ENCODE peak calls at places on chromosomes 1 and 21, in ten cellular contexts. P is right lobe of liver; M is psoas muscle; W is upper lobe of right lung; L is RWPE2; V is heart left ventricle; J is naive thymus-derived CD4-positive, alpha-beta T cell; N is aorta; B is CD4-positive, CD25-positive, alpha-beta regulatory T cell; A is CD8-positive, alpha-beta T cell. Q is an unnamed sample.

GRCh38 chr1:42172394-42173133 is 8.0 kb upstream of the GUCA2A start:
- ATAC-seq in B (no peak), M (peak; percentile 62), A (no peak), J (no peak), V (peak; percentile 86), N (no peak), L (no peak), W (peak; percentile 5), P (peak; percentile 82), Q (peak; percentile 27)

GRCh38 chr1:201126832-201127754 is at the start of gene ASCL5:
- ATAC-seq in L (peak; percentile 88), B (no peak), V (no peak), W (peak; percentile 82), P (no peak), M (peak; percentile 88), A (no peak), J (no peak), N (no peak), Q (no peak)

GRCh38 chr21:45454081-45454923 is 49.3 kb downstream of the COL18A1 start:
- ATAC-seq in B (no peak), M (no peak), L (no peak), P (peak; percentile 65), V (peak; percentile 11), A (no peak), N (no peak), W (peak; percentile 11), J (no peak), Q (no peak)

GRCh38 chr1:213110349-213111300 is 59.6 kb downstream of the RPS6KC1 start:
- ATAC-seq in A (no peak), P (no peak), M (no peak), N (no peak), W (no peak), J (no peak), V (no peak), L (no peak), B (no peak), Q (no peak)

GRCh38 chr1:19344831-19345230 is 32.7 kb downstream of the SLC66A1 start:
- ATAC-seq in M (no peak), P (peak; percentile 48), L (no peak), B (no peak), A (no peak), V (no peak), N (no peak), W (no peak), J (no peak), Q (no peak)

GRCh38 chr1:37282763-37283162 is 191.6 kb upstream of the ZC3H12A start:
- ATAC-seq in A (no peak), B (no peak), M (no peak), L (no peak), P (no peak), W (no peak), V (no peak), J (no peak), N (no peak), Q (no peak)

GRCh38 chr1:201128476-201128875 is 1.5 kb upstream of the ASCL5 start:
- ATAC-seq in L (no peak), P (no peak), M (no peak), W (no peak), V (no peak), J (no peak), A (no peak), B (no peak), N (no peak), Q (peak; percentile 26)

GRCh38 chr1:59266180-59266926 is 30.5 kb upstream of the FGGY start:
- ATAC-seq in A (no peak), J (peak; percentile 53), B (peak; percentile 44), W (peak; percentile 81), L (no peak), N (peak; percentile 37), M (no peak), P (peak; percentile 75), V (peak; percentile 59), Q (no peak)

GRCh38 chr1:221394011-221394544 is 347.8 kb downstream of the DUSP10 start:
- ATAC-seq in L (peak; percentile 25), V (peak; percentile 95), M (no peak), B (no peak), N (no peak), P (peak; percentile 70), A (no peak), W (no peak), J (no peak), Q (no peak)
- H3K9me3 ChIP-seq in L (no peaks in the 10 kb centered on the region), V (no peaks in the 10 kb centered on the region), M (no peaks in the 10 kb centered on the region), B (peaks cover 2% of the 10 kb centered on the region), N (no peaks in the 10 kb centered on the region), P (no peaks in the 10 kb centered on the region), A (no peaks in the 10 kb centered on the region), W (no peaks in the 10 kb centered on the region), J (no peaks in the 10 kb centered on the region), Q (no peaks in the 10 kb centered on the region)

DNA sequence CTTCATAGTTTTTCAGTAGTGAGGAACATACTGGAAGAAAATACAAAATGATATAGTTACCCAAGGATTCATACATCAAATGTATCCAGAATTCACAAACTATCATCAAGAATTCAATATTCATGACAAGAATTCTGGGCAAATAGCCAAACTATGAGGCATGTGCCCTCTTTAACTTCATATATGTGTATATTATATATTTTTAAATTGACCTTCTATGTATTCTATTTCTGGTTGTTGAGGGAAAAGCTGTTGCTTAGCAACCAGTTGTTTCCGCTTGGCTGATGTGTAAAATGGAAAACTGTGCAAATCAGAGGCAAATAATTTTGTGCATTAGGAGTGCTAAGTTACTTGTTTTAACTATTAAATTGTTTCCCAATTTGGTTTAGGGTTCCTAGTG is 35.0 kb upstream of the IVNS1ABP start:
- ATAC-seq in P (no peak), A (no peak), N (no peak), L (no peak), W (no peak), B (no peak), V (no peak), M (no peak), J (no peak), Q (no peak)
- H3K4me3 ChIP-seq in P (no peak overlapping the region), A (no peak overlapping the region), N (no peak overlapping the region), L (no peak overlapping the region), W (no peak overlapping the region), B (no peak overlapping the region), V (no peak overlapping the region), M (no peak overlapping the region), J (no peak overlapping the region), Q (no peak overlapping the region)

GRCh38 chr1:21157868-21158267 is 18.8 kb downstream of the EIF4G3 start:
- ATAC-seq in V (no peak), W (no peak), B (no peak), P (no peak), M (no peak), J (no peak), N (no peak), L (no peak), A (no peak), Q (no peak)
- H3K36me3 ChIP-seq in V (no peaks in the 10 kb centered on the region), W (no peaks in the 10 kb centered on the region), B (peaks cover 5% of the 10 kb centered on the region), P (no peaks in the 10 kb centered on the region), M (peaks cover 12% of the 10 kb centered on the region), J (no peaks in the 10 kb centered on the region), N (no peaks in the 10 kb centered on the region), L (peaks cover 32% of the 10 kb centered on the region), A (no peaks in the 10 kb centered on the region), Q (peaks cover 19% of the 10 kb centered on the region)

GRCh38 chr1:2981981-2982614 is 39.2 kb upstream of the ACTRT2 start:
- ATAC-seq in N (no peak), L (no peak), B (no peak), J (no peak), P (no peak), A (no peak), M (no peak), V (no peak), W (no peak), Q (no peak)

GRCh38 chr1:2980073-2980791 is 41.0 kb upstream of the ACTRT2 start:
- ATAC-seq in B (no peak), N (no peak), J (no peak), M (no peak), W (no peak), A (no peak), L (no peak), V (peak; percentile 38), P (no peak), Q (no peak)

GRCh38 chr1:2979191-2980072 is 41.8 kb upstream of the ACTRT2 start:
- ATAC-seq in A (no peak), P (no peak), B (no peak), J (no peak), L (no peak), N (peak; percentile 11), W (peak; percentile 10), M (no peak), V (peak; percentile 14), Q (no peak)

GRCh38 chr1:2981388-2981787 is 39.9 kb upstream of the ACTRT2 start:
- ATAC-seq in J (no peak), B (no peak), W (no peak), L (no peak), A (no peak), N (no peak), V (no peak), M (no peak), P (no peak), Q (no peak)

DNA sequence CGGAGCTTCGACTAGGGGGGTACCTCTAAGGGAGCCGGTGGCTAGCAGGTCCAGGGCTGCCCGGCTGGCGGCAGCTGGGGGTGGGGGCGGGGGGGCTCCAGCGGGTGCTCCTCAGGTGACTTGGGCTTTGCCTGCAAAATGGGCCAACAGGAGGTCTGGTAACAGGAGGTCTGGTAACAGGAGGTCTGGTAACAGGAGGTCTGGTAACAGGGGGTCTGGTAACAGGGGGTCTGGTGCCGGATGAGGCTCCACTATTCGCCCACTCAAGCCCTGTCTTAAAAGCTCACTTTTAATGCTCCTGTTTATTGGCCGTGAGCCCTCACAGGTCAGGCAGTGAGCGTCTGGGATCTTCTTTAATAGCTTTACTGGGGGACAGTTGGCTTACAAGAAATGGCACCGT is 40.4 kb upstream of the ACTRT2 start:
- ATAC-seq in P (no peak), M (no peak), A (no peak), N (no peak), V (no peak), J (no peak), L (no peak), B (no peak), W (no peak), Q (no peak)
- H3K9me3 ChIP-seq in P (no peaks in the 10 kb centered on the region), M (no peaks in the 10 kb centered on the region), A (no peaks in the 10 kb centered on the region), N (no peaks in the 10 kb centered on the region), V (no peaks in the 10 kb centered on the region), J (no peaks in the 10 kb centered on the region), L (no peaks in the 10 kb centered on the region), B (no peaks in the 10 kb centered on the region), W (no peaks in the 10 kb centered on the region), Q (no peaks in the 10 kb centered on the region)

DNA sequence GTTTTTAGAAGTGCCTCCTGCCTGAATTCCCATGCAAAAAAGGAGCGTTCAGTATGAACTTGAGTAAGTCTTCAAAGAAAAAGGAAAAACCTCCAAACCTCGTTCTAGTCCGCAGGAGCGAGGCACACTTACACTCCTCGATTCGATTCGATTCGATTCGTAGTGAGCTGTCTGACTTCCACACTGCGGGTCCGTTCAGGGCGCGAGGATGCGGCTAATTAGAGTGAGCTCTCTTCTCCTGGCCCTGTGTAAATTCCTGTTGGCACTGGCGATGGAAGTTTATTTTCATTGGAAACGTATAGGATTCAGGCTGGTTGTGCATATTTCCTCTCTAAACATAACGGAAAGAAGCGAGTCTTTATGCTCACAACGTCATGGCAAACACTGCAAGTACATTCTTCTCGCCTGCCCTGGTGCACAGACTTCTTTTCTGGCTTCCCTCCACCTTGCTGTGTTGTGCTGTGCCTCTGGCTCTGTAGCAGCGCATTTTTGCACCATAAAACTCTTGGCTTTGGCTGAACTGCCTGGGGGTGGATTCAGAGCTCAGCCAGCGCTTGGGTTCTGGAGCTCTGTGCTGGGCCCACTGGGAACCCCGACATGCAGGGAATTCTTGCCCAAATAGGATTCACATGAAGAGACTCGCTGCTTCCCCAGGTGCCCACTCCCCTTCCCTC is 2.7 kb downstream of the HUNK start:
- ATAC-seq in V (no peak), J (no peak), P (no peak), B (no peak), N (no peak), A (no peak), W (no peak), L (no peak), M (no peak), Q (no peak)
- H3K4me3 ChIP-seq in V (no peak overlapping the region), J (no peak overlapping the region), P (no peak overlapping the region), B (no peak overlapping the region), N (no peak overlapping the region), A (no peak overlapping the region), W (no peak overlapping the region), L (no peak overlapping the region), M (no peak overlapping the region), Q (no peak overlapping the region)

GRCh38 chr1:163173121-163173520 is 29.6 kb downstream of the RGS5 start:
- ATAC-seq in N (no peak), P (no peak), A (no peak), V (no peak), W (no peak), J (no peak), B (no peak), M (no peak), L (no peak), Q (no peak)
- H3K36me3 ChIP-seq in N (no peaks in the 10 kb centered on the region), P (no peaks in the 10 kb centered on the region), A (no peaks in the 10 kb centered on the region), V (no peaks in the 10 kb centered on the region), W (no peaks in the 10 kb centered on the region), J (no peaks in the 10 kb centered on the region), B (no peaks in the 10 kb centered on the region), M (no peaks in the 10 kb centered on the region), L (no peaks in the 10 kb centered on the region), Q (no peaks in the 10 kb centered on the region)

Q was measured in gastroesophageal sphincter.